ENCODE peak calls at places on chromosomes 7 and 10, in five cellular contexts. B is RPMI8226; Q is HuH-7; K is activated CD4-positive, alpha-beta T cell treated with anti-CD3 and anti-CD28 coated beads, Interleukin-2, amount 10 ng/mL, durations not matched to agents 7 days and 5 days; S is activated effector memory CD4-positive, alpha-beta T cell treated with Interleukin-2 at 50 U/mL for 16 hours. H is an unnamed sample.
A peak's percentile ranks its signal among the peaks of the same experiment; 100 is the strongest.

GRCh38 chr7:41918597-41918996 is 215.7 kb upstream of the INHBA start:
- DNase-seq in Q (no peak), B (no peak), S (no peak), K (no peak), H (no peak)

GRCh38 chr7:155581107-155581830 is 34.9 kb upstream of the CNPY1 start:
- DNase-seq in Q (no peak), S (no peak), B (no peak), K (no peak), H (no peak)

GRCh38 chr7:106111671-106112117 is 418 bp downstream of the SYPL1 start:
- DNase-seq in Q (no peak), K (peak; percentile 40), S (peak; percentile 31), B (no peak), H (peak; percentile 45)

GRCh38 chr10:73879296-73880173 is 5.2 kb upstream of the CAMK2G start:
- DNase-seq in B (peak; percentile 88), S (peak; percentile 89), K (peak; percentile 95), Q (peak; percentile 58), H (peak; percentile 86)

GRCh38 chr7:131354390-131354789 is 26.7 kb downstream of the MKLN1 start:
- DNase-seq in S (no peak), K (no peak), Q (no peak), B (no peak), H (no peak)

GRCh38 chr7:82443801-82444219 is 233 bp upstream of the CACNA2D1 start:
- DNase-seq in B (no peak), S (no peak), Q (peak; percentile 49), K (no peak), H (no peak)

GRCh38 chr10:29239569-29240472 is 49.0 kb upstream of the LYZL1 start:
- DNase-seq in Q (peak; percentile 83), S (no peak), K (no peak), B (peak; percentile 19), H (no peak)

GRCh38 chr7:4815121-4815520 is 39.7 kb downstream of the AP5Z1 start:
- DNase-seq in S (no peak), K (no peak), Q (no peak), B (no peak), H (no peak)

GRCh38 chr10:132103116-132103910 is 37.6 kb downstream of the JAKMIP3 start:
- DNase-seq in Q (no peak), S (no peak), B (no peak), K (no peak), H (no peak)

GRCh38 chr7:39700932-39701331 is 77.6 kb downstream of the RALA start:
- DNase-seq in Q (no peak), S (no peak), K (no peak), B (no peak), H (no peak)

GRCh38 chr10:132883391-132883881 is 58.9 kb downstream of the CFAP46 start:
- DNase-seq in B (no peak), K (no peak), Q (no peak), S (no peak), H (no peak)

GRCh38 chr7:140643416-140643815 is 2.8 kb upstream of the DENND2A start:
- DNase-seq in S (no peak), K (no peak), B (no peak), Q (no peak), H (no peak)

GRCh38 chr7:603152-603941 is 83.7 kb upstream of the PDGFA start:
- DNase-seq in B (no peak), S (no peak), Q (no peak), K (no peak), H (no peak)

GRCh38 chr7:45026984-45027773 is 27.2 kb downstream of the CCM2 start:
- DNase-seq in K (peak; percentile 63), Q (no peak), B (peak; percentile 87), S (peak; percentile 25), H (no peak)

GRCh38 chr10:71693377-71693776 is 26.2 kb downstream of the C10orf105 start:
- DNase-seq in Q (no peak), S (no peak), K (no peak), B (no peak), H (no peak)

GRCh38 chr10:104304346-104304745 is 33.9 kb downstream of the ITPRIP start:
- DNase-seq in K (no peak), S (no peak), B (no peak), Q (no peak), H (no peak)

GRCh38 chr10:89283988-89284475 is 17.8 kb upstream of the IFIT2 start:
- DNase-seq in S (no peak), B (no peak), K (no peak), Q (peak; percentile 30), H (no peak)

GRCh38 chr10:122135251-122136025 is 135.7 kb upstream of the BTBD16 start:
- DNase-seq in B (no peak), Q (no peak), K (no peak), S (no peak), H (no peak)

GRCh38 chr7:80175744-80176143 is 41.1 kb downstream of the GNAI1 start:
- DNase-seq in K (no peak), S (no peak), B (no peak), Q (no peak), H (no peak)

GRCh38 chr7:138527746-138528223 is 67.7 kb downstream of the TRIM24 start:
- DNase-seq in B (no peak), Q (no peak), S (no peak), K (no peak), H (no peak)

GRCh38 chr7:137838706-137839315 is 8.0 kb downstream of the DGKI start:
- DNase-seq in B (no peak), Q (no peak), K (no peak), S (no peak), H (no peak)

GRCh38 chr7:35993663-35994622 is 159.1 kb upstream of the EEPD1 start:
- DNase-seq in Q (no peak), S (no peak), K (no peak), B (no peak), H (no peak)

GRCh38 chr7:84247591-84247990 is 53.0 kb upstream of the SEMA3A start:
- DNase-seq in Q (no peak), B (peak; percentile 32), S (no peak), K (no peak), H (no peak)

GRCh38 chr10:1035201-1035600 is 9.5 kb upstream of the IDI2 start:
- DNase-seq in K (no peak), B (no peak), S (no peak), Q (no peak), H (no peak)